ENCODE peak calls at places on chromosomes 12 and 14, in six cellular contexts. Q is nephron progenitor cell; Z is choroid plexus epithelial cell; V is stimulated activated CD4-positive, alpha-beta T cell treated with anti-CD3 and anti-CD28 coated beads, Interleukin-2, amount 100 ng/mL, for 48 hours; J is mucosa of descending colon; I is activated CD4-positive, CD25-positive, alpha-beta regulatory T cell. G is an unnamed sample.

GRCh38 chr12:108332791-108333382 is 6.2 kb downstream of the CMKLR1 start:
- DNase-seq in Z (peak; percentile 80), I (no peak), Q (no peak), V (no peak), J (peak; percentile 30), G (no peak)

GRCh38 chr12:76739896-76740295 is 24.0 kb upstream of the ZDHHC17 start:
- DNase-seq in J (no peak), Q (no peak), I (no peak), Z (no peak), V (no peak), G (no peak)

GRCh38 chr14:82537831-82538230 is 1004.2 kb upstream of the SEL1L start:
- DNase-seq in Z (peak; percentile 0), I (no peak), J (no peak), Q (no peak), V (no peak), G (no peak)

GRCh38 chr14:20417250-20418186 is 4.2 kb upstream of the TEP1 start:
- DNase-seq in I (no peak), Q (no peak), Z (no peak), V (no peak), J (no peak), G (no peak)

GRCh38 chr14:24194186-24194872 is 912 bp downstream of the TM9SF1 start:
- DNase-seq in J (no peak), V (no peak), Z (no peak), Q (no peak), I (no peak), G (no peak)

GRCh38 chr12:132429932-132430643 is 59.9 kb upstream of the FBRSL1 start:
- DNase-seq in Q (peak; percentile 46), Z (peak; percentile 34), V (no peak), I (peak; percentile 49), J (peak; percentile 85), G (peak; percentile 77)

GRCh38 chr12:42094277-42094676 is 50.4 kb downstream of the GXYLT1 start:
- DNase-seq in Z (peak; percentile 79), J (no peak), I (no peak), V (no peak), Q (no peak), G (no peak)

GRCh38 chr12:50951112-50951511 is 1.2 kb upstream of the HIGD1C start:
- DNase-seq in J (no peak), I (no peak), Z (no peak), Q (no peak), V (no peak), G (no peak)

GRCh38 chr14:59282366-59282765 is 93.9 kb downstream of the DAAM1 start:
- DNase-seq in I (no peak), Q (no peak), V (no peak), J (no peak), Z (peak; percentile 66), G (no peak)

GRCh38 chr14:64444984-64445845 is 20.1 kb upstream of the AKAP5 start:
- DNase-seq in V (peak; percentile 20), J (peak; percentile 41), I (no peak), Z (peak; percentile 96), Q (peak; percentile 25), G (no peak)

GRCh38 chr12:127083028-127083949 is 1183.7 kb upstream of the TMEM132C start:
- DNase-seq in I (no peak), J (peak; percentile 21), Q (no peak), Z (peak; percentile 87), V (no peak), G (no peak)

GRCh38 chr12:130815028-130815741 is 23.9 kb downstream of the STX2 start:
- DNase-seq in Z (no peak), Q (no peak), J (no peak), I (no peak), V (no peak), G (no peak)

GRCh38 chr14:74362361-74362915 is 14.2 kb downstream of the VRTN start:
- DNase-seq in I (peak; percentile 34), Z (peak; percentile 86), J (peak; percentile 83), Q (peak; percentile 87), V (peak; percentile 59), G (peak; percentile 63)

GRCh38 chr14:92532490-92533163 is 19.0 kb downstream of the RIN3 start:
- DNase-seq in Q (no peak), I (no peak), J (peak; percentile 59), V (no peak), Z (no peak), G (no peak)

GRCh38 chr12:113222730-113223531 is 1.7 kb downstream of the TPCN1 start:
- DNase-seq in J (peak; percentile 85), V (no peak), Q (no peak), Z (peak; percentile 94), I (no peak), G (no peak)

GRCh38 chr14:51576899-51577298 is 74.8 kb upstream of the FRMD6 start:
- DNase-seq in I (no peak), Z (peak; percentile 67), J (no peak), Q (no peak), V (no peak), G (no peak)

GRCh38 chr12:102061096-102061555 is 665 bp downstream of the WASHC3 start:
- DNase-seq in Z (peak; percentile 38), V (no peak), Q (no peak), J (peak; percentile 12), I (no peak), G (no peak)

GRCh38 chr12:53078425-53079225 is 565 bp downstream of the SPRYD3 start:
- DNase-seq in Z (peak; percentile 47), V (no peak), I (peak; percentile 45), J (peak; percentile 63), Q (no peak), G (no peak)

GRCh38 chr12:30989754-30990153 is 63.2 kb downstream of the TSPAN11 start:
- DNase-seq in Q (peak; percentile 36), V (no peak), I (no peak), Z (peak; percentile 24), J (peak; percentile 42), G (no peak)

GRCh38 chr12:39626033-39626814 is 6.6 kb upstream of the ABCD2 start:
- DNase-seq in Z (no peak), I (no peak), Q (no peak), V (no peak), J (no peak), G (no peak)

GRCh38 chr14:102508774-102509743 is 517 bp downstream of the ANKRD9 start:
- DNase-seq in Q (peak; percentile 54), I (no peak), J (peak; percentile 78), Z (peak; percentile 35), V (no peak), G (peak; percentile 63)

GRCh38 chr12:66733839-66734238 is 55.0 kb upstream of the GRIP1 start:
- DNase-seq in V (no peak), J (no peak), Q (no peak), Z (no peak), I (no peak), G (no peak)

G was measured in activated naive CD8-positive, alpha-beta T cell treated with anti-CD3 and anti-CD28 coated beads, Interleukin-2, amount 10 ng/mL, durations not matched to agents 7 days and 5 days.